ENCODE peak calls at places on chromosome 19, in four cellular contexts. One of them, this sample, is unnamed. For H3K9me3 and H3K4me1, the result is how much of the 10 kb centered on the place peaks cover.

GRCh38 chr19:23943411-23943810 is 28.7 kb downstream of the ZNF726 start:
- DNase-seq in mammary epithelial cell: no peak
- DNase-seq in endodermal cell: no peak
- DNase-seq in tibial nerve: no peak
- DNase-seq in this sample: no peak

GRCh38 chr19:50690439-50690838 is 29.2 kb downstream of the SHANK1 start:
- DNase-seq in mammary epithelial cell: no peak
- DNase-seq in endodermal cell: no peak
- DNase-seq in tibial nerve: no peak
- DNase-seq in this sample: no peak

GRCh38 chr19:11798391-11799296 is at the start of gene ZNF491:
- DNase-seq in mammary epithelial cell: peak
- DNase-seq in endodermal cell: peak
- DNase-seq in tibial nerve: peak
- DNase-seq in this sample: peak

GRCh38 chr19:45234089-45234869 is 10.9 kb downstream of the EXOC3L2 start:
- DNase-seq in mammary epithelial cell: no peak
- DNase-seq in endodermal cell: peak
- DNase-seq in tibial nerve: no peak
- DNase-seq in this sample: no peak

GRCh38 chr19:37981785-37982475 is 74.9 kb downstream of the SIPA1L3 start:
- DNase-seq in mammary epithelial cell: peak
- DNase-seq in endodermal cell: no peak
- DNase-seq in tibial nerve: no peak
- DNase-seq in this sample: no peak

GRCh38 chr19:48501961-48502719 is 9.5 kb downstream of the LMTK3 start:
- DNase-seq in mammary epithelial cell: peak
- DNase-seq in endodermal cell: peak
- DNase-seq in tibial nerve: no peak
- DNase-seq in this sample: no peak

GRCh38 chr19:5246554-5247155 is 94.0 kb downstream of the PTPRS start:
- DNase-seq in mammary epithelial cell: no peak
- DNase-seq in endodermal cell: no peak
- DNase-seq in tibial nerve: no peak
- DNase-seq in this sample: no peak

GRCh38 chr19:52786078-52786463 is 520 bp downstream of the ZNF600 start:
- DNase-seq in mammary epithelial cell: peak
- DNase-seq in endodermal cell: peak
- DNase-seq in tibial nerve: no peak
- DNase-seq in this sample: no peak

GRCh38 chr19:38679839-38680238 is 32.4 kb downstream of the ACTN4 start:
- DNase-seq in mammary epithelial cell: peak
- DNase-seq in endodermal cell: no peak
- DNase-seq in tibial nerve: no peak
- DNase-seq in this sample: no peak

GRCh38 chr19:13040232-13040915 is 45.1 kb downstream of the NFIX start:
- DNase-seq in mammary epithelial cell: no peak
- DNase-seq in endodermal cell: no peak
- DNase-seq in tibial nerve: no peak
- DNase-seq in this sample: no peak

GRCh38 chr19:13267889-13268288 is 117.7 kb downstream of the IER2 start:
- DNase-seq in mammary epithelial cell: no peak
- DNase-seq in endodermal cell: no peak
- DNase-seq in tibial nerve: no peak
- DNase-seq in this sample: no peak

GRCh38 chr19:4910594-4911273 is 1.4 kb downstream of the UHRF1 start:
- DNase-seq in mammary epithelial cell: no peak
- DNase-seq in endodermal cell: no peak
- DNase-seq in tibial nerve: no peak
- DNase-seq in this sample: peak

GRCh38 chr19:43534305-43534612 is 1.3 kb downstream of the ZNF575 start:
- DNase-seq in mammary epithelial cell: no peak
- DNase-seq in endodermal cell: no peak
- DNase-seq in tibial nerve: no peak
- DNase-seq in this sample: no peak

GRCh38 chr19:44202470-44202869 is 9.9 kb upstream of the ZNF227 start:
- DNase-seq in mammary epithelial cell: peak
- DNase-seq in endodermal cell: no peak
- DNase-seq in tibial nerve: no peak
- DNase-seq in this sample: no peak

GRCh38 chr19:5130371-5131030 is 161.6 kb downstream of the KDM4B start:
- DNase-seq in mammary epithelial cell: no peak
- DNase-seq in endodermal cell: peak
- DNase-seq in tibial nerve: no peak
- DNase-seq in this sample: no peak

GRCh38 chr19:21028969-21029268 is 8.5 kb downstream of the ZNF430 start:
- DNase-seq in mammary epithelial cell: peak
- DNase-seq in endodermal cell: no peak
- DNase-seq in tibial nerve: no peak
- DNase-seq in this sample: no peak

GRCh38 chr19:36111200-36111539 is 227 bp downstream of the OVOL3 start:
- DNase-seq in mammary epithelial cell: no peak
- DNase-seq in endodermal cell: no peak
- DNase-seq in tibial nerve: no peak
- DNase-seq in this sample: no peak

GRCh38 chr19:17466487-17466850 is 3.9 kb upstream of the SLC27A1 start:
- DNase-seq in mammary epithelial cell: no peak
- DNase-seq in endodermal cell: no peak
- DNase-seq in tibial nerve: no peak
- DNase-seq in this sample: no peak

GRCh38 chr19:44747739-44748425 is 626 bp upstream of the BCL3 start:
- DNase-seq in mammary epithelial cell: peak
- DNase-seq in endodermal cell: peak
- DNase-seq in tibial nerve: no peak
- DNase-seq in this sample: peak

GRCh38 chr19:20238025-20238623 is 71.1 kb downstream of the ZNF486 start:
- DNase-seq in mammary epithelial cell: peak
- DNase-seq in endodermal cell: peak
- DNase-seq in tibial nerve: peak
- DNase-seq in this sample: peak

GRCh38 chr19:46080561-46080960 is 39.8 kb upstream of the IGFL4 start:
- DNase-seq in mammary epithelial cell: peak
- DNase-seq in endodermal cell: no peak
- DNase-seq in tibial nerve: no peak
- DNase-seq in this sample: no peak

GRCh38 chr19:46610851-46611770 is 10.0 kb downstream of the CALM3 start:
- DNase-seq in mammary epithelial cell: no peak
- DNase-seq in endodermal cell: no peak
- DNase-seq in tibial nerve: peak
- DNase-seq in this sample: no peak

GRCh38 chr19:39542198-39542597 is 2.2 kb upstream of the EID2 start:
- DNase-seq in mammary epithelial cell: no peak
- DNase-seq in endodermal cell: peak
- DNase-seq in tibial nerve: no peak
- DNase-seq in this sample: no peak

GRCh38 chr19:19628499-19629134 is 597 bp upstream of the LPAR2 start:
- DNase-seq in mammary epithelial cell: peak
- DNase-seq in endodermal cell: peak
- DNase-seq in tibial nerve: no peak
- DNase-seq in this sample: no peak

GRCh38 chr19:13010038-13010991 is 15.0 kb downstream of the NFIX start:
- DNase-seq in mammary epithelial cell: no peak
- DNase-seq in endodermal cell: peak
- DNase-seq in tibial nerve: no peak
- DNase-seq in this sample: peak

GRCh38 chr19:32750441-32751055 is 31.0 kb downstream of the TDRD12 start:
- DNase-seq in mammary epithelial cell: no peak
- DNase-seq in endodermal cell: no peak
- DNase-seq in tibial nerve: no peak
- DNase-seq in this sample: no peak

GRCh38 chr19:18418034-18418724 is 1.0 kb upstream of the SSBP4 start:
- DNase-seq in mammary epithelial cell: no peak
- DNase-seq in endodermal cell: peak
- DNase-seq in tibial nerve: no peak
- DNase-seq in this sample: no peak

GRCh38 chr19:52963229-52963760 is 614 bp upstream of the ZNF816 start:
- DNase-seq in mammary epithelial cell: no peak
- DNase-seq in endodermal cell: peak
- DNase-seq in tibial nerve: no peak
- DNase-seq in this sample: peak

GRCh38 chr19:40302224-40303011 is 17.3 kb upstream of the AKT2 start:
- DNase-seq in mammary epithelial cell: peak
- DNase-seq in endodermal cell: no peak
- DNase-seq in tibial nerve: no peak
- DNase-seq in this sample: no peak

GRCh38 chr19:46173886-46174475 is 25.9 kb downstream of the IGFL2 start:
- DNase-seq in mammary epithelial cell: no peak
- DNase-seq in endodermal cell: peak
- DNase-seq in tibial nerve: no peak
- DNase-seq in this sample: no peak

GRCh38 chr19:47663435-47663910 is 49.7 kb upstream of the EHD2 start:
- DNase-seq in mammary epithelial cell: peak
- DNase-seq in endodermal cell: no peak
- DNase-seq in tibial nerve: no peak
- DNase-seq in this sample: no peak

GRCh38 chr19:21677696-21678418 is 89.5 kb downstream of the ZNF100 start:
- DNase-seq in mammary epithelial cell: no peak
- DNase-seq in endodermal cell: no peak
- DNase-seq in tibial nerve: no peak
- DNase-seq in this sample: no peak

GRCh38 chr19:813359-814107 is 8.2 kb downstream of the PLPPR3 start:
- DNase-seq in mammary epithelial cell: no peak
- DNase-seq in endodermal cell: peak
- DNase-seq in tibial nerve: no peak
- DNase-seq in this sample: no peak

GRCh38 chr19:15279326-15279904 is 47.2 kb upstream of the EPHX3 start:
- DNase-seq in mammary epithelial cell: no peak
- DNase-seq in endodermal cell: no peak
- DNase-seq in tibial nerve: no peak
- DNase-seq in this sample: no peak

GRCh38 chr19:15283141-15283885 is 49.0 kb downstream of the BRD4 start:
- DNase-seq in mammary epithelial cell: peak
- DNase-seq in endodermal cell: no peak
- DNase-seq in tibial nerve: no peak
- DNase-seq in this sample: no peak

GRCh38 chr19:15282311-15282705 is 50.0 kb downstream of the BRD4 start:
- DNase-seq in mammary epithelial cell: peak
- DNase-seq in endodermal cell: no peak
- DNase-seq in tibial nerve: no peak
- DNase-seq in this sample: no peak

GRCh38 chr19:15280048-15280725 is 47.9 kb upstream of the EPHX3 start:
- DNase-seq in mammary epithelial cell: no peak
- DNase-seq in endodermal cell: no peak
- DNase-seq in tibial nerve: no peak
- DNase-seq in this sample: no peak

DNA sequence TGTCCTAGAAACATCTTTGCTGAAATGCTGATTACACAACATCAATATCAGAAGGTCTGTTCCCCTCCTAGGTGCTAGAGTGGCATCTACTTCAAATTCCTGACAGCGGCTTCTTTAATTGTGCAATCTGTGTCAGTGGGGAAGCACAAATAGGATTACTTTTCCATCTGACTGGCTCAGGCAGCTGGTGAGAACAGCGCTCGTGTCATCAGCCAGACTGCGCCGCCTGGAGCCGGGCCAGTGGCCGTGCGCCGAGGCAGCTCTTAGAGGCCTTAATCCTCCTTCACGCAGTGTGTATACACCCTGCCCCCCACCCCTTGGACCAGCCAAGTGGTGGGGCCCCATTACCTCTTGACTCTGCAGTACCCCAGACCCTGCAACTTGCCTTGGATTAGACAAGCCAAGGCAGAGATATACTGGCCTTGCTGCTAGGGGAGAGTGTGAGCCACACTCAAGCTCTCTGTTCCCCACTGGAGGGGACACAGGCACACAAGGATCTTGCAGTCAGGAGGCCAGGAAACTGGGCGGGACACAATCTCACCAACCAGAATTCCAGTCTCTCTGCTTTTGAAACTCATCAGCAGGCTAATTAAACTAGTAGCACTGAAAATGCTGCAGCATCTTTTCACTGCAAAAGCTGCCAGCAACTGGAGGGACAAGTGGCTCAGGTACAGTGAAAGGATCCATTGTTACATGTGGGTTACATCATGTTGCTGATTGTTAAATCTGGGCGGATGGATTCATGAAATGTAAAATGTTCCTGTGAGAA is 48.9 kb upstream of the EPHX3 start:
- DNase-seq in mammary epithelial cell: peak
- DNase-seq in endodermal cell: no peak
- DNase-seq in tibial nerve: peak
- DNase-seq in this sample: peak
- TF ChIP-seq CTCF in mammary epithelial cell: no peak
- TF ChIP-seq CTCF in endodermal cell: no peak
- TF ChIP-seq CTCF in tibial nerve: no peak
- TF ChIP-seq CTCF in this sample: peak

DNA sequence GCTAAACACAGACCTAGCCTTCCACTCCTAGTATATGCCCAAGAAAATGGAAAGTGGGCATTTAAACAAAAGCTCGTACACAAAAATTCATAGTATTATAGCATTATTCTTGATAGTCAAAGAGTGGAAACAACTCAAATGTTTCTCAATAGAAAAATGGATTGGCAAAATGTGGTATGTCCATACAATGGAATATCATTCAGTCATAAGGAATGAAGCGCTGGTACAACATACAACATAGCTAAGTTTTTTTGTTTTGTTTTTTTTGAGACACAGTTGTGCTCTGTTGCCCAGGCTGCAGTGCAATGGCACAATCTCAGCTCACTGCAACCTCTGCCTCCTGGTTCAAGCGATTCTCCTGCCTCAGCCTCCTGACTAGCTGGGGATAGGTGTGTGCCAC is 11.9 kb downstream of the ZNF558 start:
- DNase-seq in mammary epithelial cell: no peak
- DNase-seq in endodermal cell: no peak
- DNase-seq in tibial nerve: no peak
- DNase-seq in this sample: no peak
- H3K9me3 ChIP-seq in mammary epithelial cell: under half
- H3K9me3 ChIP-seq in endodermal cell: half or more
- H3K9me3 ChIP-seq in tibial nerve: under half
- H3K9me3 ChIP-seq in this sample: under half

GRCh38 chr19:49559928-49560327 is 20.4 kb downstream of the NOSIP start:
- DNase-seq in mammary epithelial cell: no peak
- DNase-seq in endodermal cell: no peak
- DNase-seq in tibial nerve: no peak
- DNase-seq in this sample: no peak

GRCh38 chr19:49557641-49558325 is 22.6 kb downstream of the NOSIP start:
- DNase-seq in mammary epithelial cell: no peak
- DNase-seq in endodermal cell: no peak
- DNase-seq in tibial nerve: no peak
- DNase-seq in this sample: no peak

GRCh38 chr19:49560358-49560900 is 19.9 kb downstream of the NOSIP start:
- DNase-seq in mammary epithelial cell: no peak
- DNase-seq in endodermal cell: no peak
- DNase-seq in tibial nerve: no peak
- DNase-seq in this sample: peak

GRCh38 chr19:49558591-49558990 is 21.8 kb downstream of the NOSIP start:
- DNase-seq in mammary epithelial cell: no peak
- DNase-seq in endodermal cell: no peak
- DNase-seq in tibial nerve: no peak
- DNase-seq in this sample: no peak

GRCh38 chr19:49559443-49559842 is 20.9 kb downstream of the NOSIP start:
- DNase-seq in mammary epithelial cell: no peak
- DNase-seq in endodermal cell: no peak
- DNase-seq in tibial nerve: no peak
- DNase-seq in this sample: no peak
- H3K4me1 ChIP-seq in mammary epithelial cell: under half
- H3K4me1 ChIP-seq in endodermal cell: under half
- H3K4me1 ChIP-seq in tibial nerve: under half
- H3K4me1 ChIP-seq in this sample: under half

GRCh38 chr19:55549500-55550320 is 4.4 kb upstream of the SBK3 start:
- DNase-seq in mammary epithelial cell: peak
- DNase-seq in endodermal cell: peak
- DNase-seq in tibial nerve: no peak
- DNase-seq in this sample: no peak
- TF ChIP-seq CTCF in mammary epithelial cell: no peak
- TF ChIP-seq CTCF in endodermal cell: peak
- TF ChIP-seq CTCF in tibial nerve: no peak
- TF ChIP-seq CTCF in this sample: peak

This sample was measured in heart right ventricle.